ENCODE peak calls at places on chromosomes 7 and 10, in four cellular contexts. One of them, this sample, is unnamed.

GRCh38 chr10:6342091-6342490 is 139.4 kb downstream of the PFKFB3 start:
- DNase-seq in HepG2: no peak
- DNase-seq in HFF-Myc: no peak
- DNase-seq in left ventricle myocardium inferior: no peak
- DNase-seq in this sample: no peak

GRCh38 chr7:157603716-157604115 is 266.9 kb downstream of the DNAJB6 start:
- DNase-seq in HepG2: no peak
- DNase-seq in HFF-Myc: no peak
- DNase-seq in left ventricle myocardium inferior: no peak
- DNase-seq in this sample: no peak

GRCh38 chr10:7372504-7372903 is 38.3 kb downstream of the SFMBT2 start:
- DNase-seq in HepG2: no peak
- DNase-seq in HFF-Myc: no peak
- DNase-seq in left ventricle myocardium inferior: no peak
- DNase-seq in this sample: no peak

GRCh38 chr10:76337641-76338040 is 906.2 kb downstream of the LRMDA start:
- DNase-seq in HepG2: no peak
- DNase-seq in HFF-Myc: peak; percentile 67
- DNase-seq in left ventricle myocardium inferior: no peak
- DNase-seq in this sample: no peak

GRCh38 chr7:26199301-26200112 is 1.0 kb downstream of the HNRNPA2B1 start:
- DNase-seq in HepG2: no peak
- DNase-seq in HFF-Myc: no peak
- DNase-seq in left ventricle myocardium inferior: peak; percentile 63
- DNase-seq in this sample: peak; percentile 81

GRCh38 chr10:118723467-118723866 is 31.3 kb downstream of the CACUL1 start:
- DNase-seq in HepG2: no peak
- DNase-seq in HFF-Myc: no peak
- DNase-seq in left ventricle myocardium inferior: no peak
- DNase-seq in this sample: no peak

GRCh38 chr10:125555267-125555666 is 127.7 kb downstream of the TEX36 start:
- DNase-seq in HepG2: no peak
- DNase-seq in HFF-Myc: no peak
- DNase-seq in left ventricle myocardium inferior: no peak
- DNase-seq in this sample: no peak

GRCh38 chr7:44980393-44981034 is 1.7 kb upstream of the MYO1G start:
- DNase-seq in HepG2: no peak
- DNase-seq in HFF-Myc: no peak
- DNase-seq in left ventricle myocardium inferior: no peak
- DNase-seq in this sample: peak; percentile 46

GRCh38 chr7:16787141-16787540 is 17.7 kb downstream of the AGR2 start:
- DNase-seq in HepG2: no peak
- DNase-seq in HFF-Myc: no peak
- DNase-seq in left ventricle myocardium inferior: no peak
- DNase-seq in this sample: no peak

GRCh38 chr10:29993319-29993876 is 66.0 kb downstream of the JCAD start:
- DNase-seq in HepG2: no peak
- DNase-seq in HFF-Myc: no peak
- DNase-seq in left ventricle myocardium inferior: no peak
- DNase-seq in this sample: no peak

GRCh38 chr7:7333610-7334009 is 151.3 kb downstream of the C1GALT1 start:
- DNase-seq in HepG2: no peak
- DNase-seq in HFF-Myc: no peak
- DNase-seq in left ventricle myocardium inferior: no peak
- DNase-seq in this sample: no peak

GRCh38 chr7:134625571-134625970 is 21.1 kb upstream of the BPGM start:
- DNase-seq in HepG2: no peak
- DNase-seq in HFF-Myc: no peak
- DNase-seq in left ventricle myocardium inferior: no peak
- DNase-seq in this sample: no peak

GRCh38 chr7:24724451-24725190 is 32.6 kb downstream of the GSDME start:
- DNase-seq in HepG2: no peak
- DNase-seq in HFF-Myc: no peak
- DNase-seq in left ventricle myocardium inferior: no peak
- DNase-seq in this sample: no peak

GRCh38 chr10:84895541-84895940 is 567.2 kb downstream of the CCSER2 start:
- DNase-seq in HepG2: no peak
- DNase-seq in HFF-Myc: no peak
- DNase-seq in left ventricle myocardium inferior: no peak
- DNase-seq in this sample: no peak

GRCh38 chr10:70032667-70033066 is 20.0 kb upstream of the MACROH2A2 start:
- DNase-seq in HepG2: no peak
- DNase-seq in HFF-Myc: no peak
- DNase-seq in left ventricle myocardium inferior: no peak
- DNase-seq in this sample: no peak

GRCh38 chr10:860519-860918 is 71.0 kb downstream of the LARP4B start:
- DNase-seq in HepG2: no peak
- DNase-seq in HFF-Myc: no peak
- DNase-seq in left ventricle myocardium inferior: no peak
- DNase-seq in this sample: no peak

DNA sequence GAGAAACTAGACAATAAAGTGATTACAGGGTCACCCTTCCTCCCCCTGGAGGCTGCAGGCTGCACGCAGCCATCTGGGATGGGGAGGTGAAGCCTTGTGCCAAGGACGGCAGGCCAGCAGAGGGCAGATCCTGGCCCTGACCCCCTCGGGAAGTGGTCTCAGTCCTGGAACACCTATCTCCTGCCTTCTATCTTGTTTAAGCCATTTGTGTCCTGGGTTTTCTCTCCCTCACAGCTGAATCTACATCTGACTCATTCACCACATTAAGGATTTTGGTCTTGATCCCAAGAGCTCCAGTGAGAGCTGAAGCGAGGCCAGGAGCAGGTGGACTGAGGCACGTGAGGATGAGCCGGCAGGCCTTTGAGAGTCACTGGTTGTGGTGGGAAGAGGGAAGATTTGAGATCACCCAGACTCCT is 16.4 kb upstream of the PARP12 start:
- DNase-seq in HepG2: peak; percentile 57
- DNase-seq in HFF-Myc: no peak
- DNase-seq in left ventricle myocardium inferior: no peak
- DNase-seq in this sample: no peak
- TF ChIP-seq CTCF in HepG2: peak; percentile 85
- TF ChIP-seq CTCF in HFF-Myc: peak; percentile 45
- TF ChIP-seq CTCF in left ventricle myocardium inferior: peak; percentile 38
- TF ChIP-seq CTCF in this sample: no peak

DNA sequence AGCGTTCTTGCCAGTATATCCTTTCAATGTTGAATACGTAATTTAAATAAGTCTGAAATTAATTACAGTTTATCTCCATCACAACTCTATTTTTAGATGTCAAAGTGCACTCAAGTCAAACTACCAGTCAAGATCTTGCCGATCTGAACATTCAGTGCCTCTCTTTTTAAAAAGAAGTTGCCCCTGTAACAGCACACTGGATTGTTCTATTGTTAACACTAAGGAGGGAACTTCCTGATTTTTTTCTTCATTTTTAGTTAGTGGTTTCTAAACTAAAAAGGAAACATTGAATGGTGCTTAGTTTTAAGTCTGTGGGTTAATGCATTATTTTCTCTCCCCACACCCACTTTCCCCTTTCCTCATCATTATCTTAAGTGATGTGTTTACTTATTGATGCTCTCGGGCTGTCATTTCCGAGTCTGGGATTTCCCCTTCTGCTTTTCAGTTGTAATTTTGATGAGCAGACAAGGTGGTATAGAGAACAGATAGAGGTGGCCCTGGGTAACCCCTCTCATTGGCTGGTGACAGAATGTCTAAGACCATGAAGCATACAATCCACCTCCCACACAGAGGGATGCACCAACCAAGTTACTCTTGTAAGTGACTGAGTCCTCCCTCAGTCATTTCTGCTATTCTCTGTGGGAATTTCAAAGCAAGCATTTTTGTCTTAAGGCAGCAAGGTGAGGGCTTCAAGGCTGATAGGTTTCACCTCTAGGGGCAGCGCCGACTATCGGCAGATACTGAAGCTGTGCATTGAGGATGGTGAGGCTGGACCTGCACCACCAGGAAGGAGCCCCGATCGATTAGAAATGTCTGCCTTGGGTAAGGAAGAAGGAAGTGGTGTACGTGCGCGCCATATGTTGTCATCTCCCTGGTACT is 49.4 kb downstream of the CHN2 start:
- DNase-seq in HepG2: no peak
- DNase-seq in HFF-Myc: no peak
- DNase-seq in left ventricle myocardium inferior: no peak
- DNase-seq in this sample: no peak
- TF ChIP-seq CTCF in HepG2: peak; percentile 25
- TF ChIP-seq CTCF in HFF-Myc: peak; percentile 10
- TF ChIP-seq CTCF in left ventricle myocardium inferior: peak; percentile 13
- TF ChIP-seq CTCF in this sample: no peak

DNA sequence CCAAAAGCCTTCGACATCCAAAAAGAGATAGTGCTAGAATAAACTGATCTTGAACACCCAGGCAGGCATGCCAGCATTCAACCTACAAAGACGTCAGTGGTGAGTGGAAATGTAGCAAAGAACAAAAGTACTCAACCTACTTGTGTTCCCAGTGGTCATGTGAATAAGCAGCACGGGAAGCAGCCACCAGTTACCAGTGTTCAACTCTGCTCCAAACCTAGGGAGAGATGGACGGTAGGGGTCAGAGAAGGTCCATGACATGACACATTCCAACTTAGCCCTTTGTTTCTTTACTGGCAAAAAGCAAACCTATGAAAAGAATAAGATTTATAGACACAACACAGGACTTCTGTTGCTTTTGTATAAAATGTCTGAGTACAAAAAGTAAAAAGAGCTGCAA is 511.4 kb downstream of the XPNPEP1 start:
- DNase-seq in HepG2: peak; percentile 5
- DNase-seq in HFF-Myc: no peak
- DNase-seq in left ventricle myocardium inferior: no peak
- DNase-seq in this sample: no peak
- TF ChIP-seq CTCF in HepG2: peak; percentile 45
- TF ChIP-seq CTCF in HFF-Myc: no peak
- TF ChIP-seq CTCF in left ventricle myocardium inferior: no peak
- TF ChIP-seq CTCF in this sample: no peak

GRCh38 chr7:107597582-107597916 is 17.5 kb downstream of the BCAP29 start:
- DNase-seq in HepG2: no peak
- DNase-seq in HFF-Myc: no peak
- DNase-seq in left ventricle myocardium inferior: no peak
- DNase-seq in this sample: no peak
- TF ChIP-seq CTCF in HepG2: no peak
- TF ChIP-seq CTCF in HFF-Myc: no peak
- TF ChIP-seq CTCF in left ventricle myocardium inferior: no peak
- TF ChIP-seq CTCF in this sample: no peak

GRCh38 chr10:78923644-78924318 is 145.0 kb upstream of the ZMIZ1 start:
- DNase-seq in HepG2: no peak
- DNase-seq in HFF-Myc: no peak
- DNase-seq in left ventricle myocardium inferior: no peak
- DNase-seq in this sample: no peak

GRCh38 chr10:78925275-78925674 is 143.5 kb upstream of the ZMIZ1 start:
- DNase-seq in HepG2: no peak
- DNase-seq in HFF-Myc: no peak
- DNase-seq in left ventricle myocardium inferior: no peak
- DNase-seq in this sample: no peak

GRCh38 chr10:78925800-78926319 is 142.9 kb upstream of the ZMIZ1 start:
- DNase-seq in HepG2: no peak
- DNase-seq in HFF-Myc: peak; percentile 30
- DNase-seq in left ventricle myocardium inferior: no peak
- DNase-seq in this sample: no peak

GRCh38 chr10:78921906-78922305 is 146.9 kb upstream of the ZMIZ1 start:
- DNase-seq in HepG2: no peak
- DNase-seq in HFF-Myc: no peak
- DNase-seq in left ventricle myocardium inferior: no peak
- DNase-seq in this sample: no peak

DNA sequence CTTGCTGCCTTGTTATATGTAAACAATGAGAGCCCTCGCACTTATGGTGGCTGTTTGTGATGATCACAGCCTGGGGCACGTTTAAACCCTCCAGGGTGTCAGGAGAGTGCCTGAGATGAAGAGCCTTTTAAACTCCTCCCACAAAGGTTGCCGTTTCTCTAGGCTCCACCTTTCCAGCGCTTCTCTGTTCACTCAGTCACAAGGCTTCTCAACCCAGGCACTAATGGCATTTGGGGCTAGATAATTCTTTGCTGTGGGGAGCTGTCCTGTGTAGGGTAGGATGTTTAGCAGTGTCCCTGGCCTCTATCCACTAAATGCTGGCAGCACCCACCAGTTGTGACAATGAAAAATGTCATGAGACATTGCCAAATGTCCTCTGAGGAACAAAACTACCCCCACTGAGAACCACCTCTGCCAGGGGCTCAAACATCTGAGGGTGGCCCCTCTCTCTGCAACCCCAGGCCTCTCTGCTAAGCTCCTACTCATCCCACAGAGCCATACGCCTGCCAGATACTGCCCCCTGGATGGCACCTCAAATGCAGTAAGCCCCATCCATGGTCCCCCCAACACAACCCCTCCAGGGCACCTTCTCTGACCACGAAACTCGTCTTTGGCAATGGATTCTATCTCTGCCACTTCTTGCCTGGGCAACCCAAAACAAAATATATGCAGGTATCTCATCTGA is 144.3 kb upstream of the ZMIZ1 start:
- DNase-seq in HepG2: no peak
- DNase-seq in HFF-Myc: no peak
- DNase-seq in left ventricle myocardium inferior: no peak
- DNase-seq in this sample: no peak
- TF ChIP-seq CTCF in HepG2: peak; percentile 5
- TF ChIP-seq CTCF in HFF-Myc: no peak
- TF ChIP-seq CTCF in left ventricle myocardium inferior: no peak
- TF ChIP-seq CTCF in this sample: no peak

DNA sequence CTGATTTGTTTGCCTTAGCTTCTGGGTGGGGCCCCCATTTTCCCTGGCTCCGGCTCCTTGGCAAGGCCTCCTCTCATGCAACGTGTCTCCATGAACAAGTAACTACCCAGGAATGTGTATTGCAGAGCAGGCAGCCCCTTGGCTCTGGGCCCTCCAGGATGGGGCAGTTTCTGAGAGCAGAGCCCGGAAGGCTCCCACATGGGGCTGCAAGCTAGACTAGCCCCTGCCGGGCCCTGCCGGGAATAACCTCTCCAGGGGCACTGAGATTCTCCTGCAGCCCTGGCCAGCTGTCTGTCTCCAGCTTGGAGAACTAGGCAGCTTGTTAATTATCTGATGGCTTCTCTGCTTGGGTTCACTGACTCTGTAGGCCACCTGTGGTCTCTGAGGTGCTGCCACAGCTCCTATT is 184.0 kb upstream of the INHBA start:
- DNase-seq in HepG2: no peak
- DNase-seq in HFF-Myc: peak; percentile 85
- DNase-seq in left ventricle myocardium inferior: peak; percentile 56
- DNase-seq in this sample: peak; percentile 83
- TF ChIP-seq CTCF in HepG2: no peak
- TF ChIP-seq CTCF in HFF-Myc: peak; percentile 40
- TF ChIP-seq CTCF in left ventricle myocardium inferior: no peak
- TF ChIP-seq CTCF in this sample: no peak

GRCh38 chr7:99918959-99919813 is at the start of gene TRIM4:
- DNase-seq in HepG2: peak; percentile 90
- DNase-seq in HFF-Myc: peak; percentile 73
- DNase-seq in left ventricle myocardium inferior: peak; percentile 92
- DNase-seq in this sample: peak; percentile 79
- TF ChIP-seq CTCF in HepG2: peak; percentile 67
- TF ChIP-seq CTCF in HFF-Myc: peak; percentile 4
- TF ChIP-seq CTCF in left ventricle myocardium inferior: peak; percentile 46
- TF ChIP-seq CTCF in this sample: peak; percentile 28

DNA sequence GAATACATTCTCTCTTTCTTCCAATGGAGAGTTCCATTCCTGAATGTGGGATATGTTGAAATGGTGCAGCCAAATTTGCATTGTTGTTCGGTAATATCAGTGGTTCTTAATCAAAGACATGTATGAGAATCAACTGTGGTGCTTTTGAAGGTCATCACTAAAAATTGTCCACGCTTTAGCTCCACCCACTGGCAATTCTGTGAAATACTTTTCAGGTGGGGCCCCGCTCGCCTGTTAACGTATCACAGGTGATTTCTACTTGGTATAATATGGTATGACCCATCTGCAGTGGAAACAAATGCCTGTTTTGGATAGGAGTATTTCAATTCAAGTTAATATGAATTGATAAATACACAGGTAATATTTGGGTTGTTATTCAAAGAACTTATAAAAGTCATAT is 178.4 kb downstream of the NSUN6 start:
- DNase-seq in HepG2: no peak
- DNase-seq in HFF-Myc: no peak
- DNase-seq in left ventricle myocardium inferior: no peak
- DNase-seq in this sample: no peak
- TF ChIP-seq CTCF in HepG2: peak; percentile 32
- TF ChIP-seq CTCF in HFF-Myc: no peak
- TF ChIP-seq CTCF in left ventricle myocardium inferior: peak; percentile 33
- TF ChIP-seq CTCF in this sample: no peak

This sample was measured in ascending aorta.